ENCODE peak calls at places on chromosomes 4 and X, in ten cellular contexts. D, V, P, J, S, T, X, N, F and L are unnamed samples.

GRCh38 chr4:16067515-16067914 is 16.3 kb downstream of the PROM1 start:
- DNase-seq in D (no peak), V (no peak), P (no peak), J (no peak), S (no peak), T (no peak), X (no peak), N (no peak), F (peak), L (no peak)

GRCh38 chr4:2745981-2746806 is 9.9 kb downstream of the TNIP2 start:
- DNase-seq in D (no peak), V (peak), P (peak), J (peak), S (peak), T (no peak), X (no peak), N (peak), F (no peak), L (no peak)

GRCh38 chrX:11557120-11557519 is 108.6 kb downstream of the ARHGAP6 start:
- DNase-seq in D (no peak), V (no peak), P (no peak), J (no peak), S (no peak), T (no peak), X (no peak), N (no peak), F (no peak), L (no peak)

GRCh38 chr4:17787315-17787714 is 5.9 kb upstream of the FAM184B start:
- DNase-seq in D (no peak), V (no peak), P (no peak), J (no peak), S (no peak), T (no peak), X (no peak), N (no peak), F (no peak), L (no peak)

GRCh38 chr4:2794707-2795557 is 2.0 kb downstream of the SH3BP2 start:
- DNase-seq in D (no peak), V (peak), P (no peak), J (no peak), S (peak), T (no peak), X (no peak), N (no peak), F (peak), L (peak)

GRCh38 chrX:30327762-30328161 is 18.6 kb upstream of the NR0B1 start:
- DNase-seq in D (no peak), V (no peak), P (no peak), J (no peak), S (no peak), T (no peak), X (no peak), N (no peak), F (no peak), L (no peak)

GRCh38 chrX:109974906-109975655 is 27.8 kb upstream of the TMEM164 start:
- DNase-seq in D (no peak), V (no peak), P (no peak), J (no peak), S (no peak), T (no peak), X (no peak), N (no peak), F (no peak), L (no peak)

GRCh38 chrX:46849933-46850332 is 13.1 kb downstream of the RP2 start:
- DNase-seq in D (no peak), V (no peak), P (no peak), J (no peak), S (no peak), T (no peak), X (no peak), N (no peak), F (no peak), L (no peak)

GRCh38 chrX:68872171-68872570 is 43.4 kb downstream of the EFNB1 start:
- DNase-seq in D (no peak), V (no peak), P (no peak), J (no peak), S (no peak), T (no peak), X (no peak), N (no peak), F (no peak), L (no peak)

GRCh38 chr4:80201326-80202151 is 4.2 kb downstream of the PRDM8 start:
- DNase-seq in D (no peak), V (peak), P (peak), J (peak), S (peak), T (no peak), X (no peak), N (no peak), F (no peak), L (peak)

GRCh38 chrX:49896951-49897350 is 17.7 kb downstream of the USP27X start:
- DNase-seq in D (no peak), V (no peak), P (no peak), J (no peak), S (no peak), T (no peak), X (no peak), N (no peak), F (no peak), L (no peak)

GRCh38 chr4:3640587-3640962 is 108.4 kb upstream of the LRPAP1 start:
- DNase-seq in D (no peak), V (peak), P (no peak), J (no peak), S (peak), T (no peak), X (no peak), N (no peak), F (no peak), L (no peak)

GRCh38 chr4:80322716-80323115 is 12.8 kb upstream of the CFAP299 start:
- DNase-seq in D (peak), V (no peak), P (no peak), J (no peak), S (no peak), T (no peak), X (no peak), N (no peak), F (no peak), L (no peak)

GRCh38 chr4:185782523-185782922 is 29.5 kb downstream of the SORBS2 start:
- DNase-seq in D (no peak), V (no peak), P (no peak), J (no peak), S (no peak), T (no peak), X (no peak), N (no peak), F (no peak), L (no peak)

GRCh38 chr4:32112891-32113290 is 1392.7 kb downstream of the PCDH7 start:
- DNase-seq in D (no peak), V (no peak), P (no peak), J (no peak), S (no peak), T (no peak), X (no peak), N (no peak), F (no peak), L (no peak)

GRCh38 chrX:119989905-119990408 is 46.4 kb upstream of the NKAP start:
- DNase-seq in D (no peak), V (no peak), P (no peak), J (no peak), S (no peak), T (no peak), X (no peak), N (no peak), F (no peak), L (peak)

GRCh38 chrX:9847071-9847470 is 60.8 kb downstream of the SHROOM2 start:
- DNase-seq in D (no peak), V (no peak), P (no peak), J (no peak), S (no peak), T (no peak), X (no peak), N (no peak), F (no peak), L (no peak)

GRCh38 chr4:115883251-115883650 is 769.8 kb upstream of the NDST4 start:
- DNase-seq in D (no peak), V (no peak), P (no peak), J (no peak), S (no peak), T (no peak), X (no peak), N (no peak), F (no peak), L (no peak)

GRCh38 chr4:149108626-149109025 is 666.4 kb upstream of the NR3C2 start:
- DNase-seq in D (no peak), V (no peak), P (no peak), J (no peak), S (no peak), T (no peak), X (no peak), N (no peak), F (no peak), L (no peak)